ENCODE peak calls at places on chromosomes 4 and X, in four cellular contexts. K is lower leg skin, S is D721Med, C is GM13977. T is an unnamed sample.
A peak's percentile ranks its signal among the peaks of the same experiment; 100 is the strongest.

GRCh38 chr4:122992111-122992510 is 69.7 kb upstream of the NUDT6 start:
- DNase-seq in S (no peak), K (no peak), C (no peak), T (no peak)

GRCh38 chr4:16118090-16118489 is 34.3 kb upstream of the PROM1 start:
- DNase-seq in K (no peak), C (no peak), S (no peak), T (no peak)

GRCh38 chr4:119035941-119036737 is 99.5 kb upstream of the MYOZ2 start:
- DNase-seq in C (no peak), K (no peak), S (no peak), T (no peak)

GRCh38 chr4:13872145-13872544 is 244.6 kb upstream of the BOD1L1 start:
- DNase-seq in K (no peak), C (no peak), S (no peak), T (no peak)

GRCh38 chrX:32530802-32531403 is 680.4 kb downstream of the DMD start:
- DNase-seq in K (no peak), C (peak; percentile 20), S (no peak), T (no peak)

GRCh38 chr4:121113680-121114079 is 41.3 kb upstream of the NDNF start:
- DNase-seq in K (no peak), C (peak; percentile 5), S (no peak), T (no peak)

GRCh38 chr4:78480286-78480685 is 71.3 kb upstream of the ANXA3 start:
- DNase-seq in S (no peak), C (no peak), K (no peak), T (no peak)

GRCh38 chr4:22217480-22217879 is 268.9 kb upstream of the KCNIP4 start:
- DNase-seq in K (no peak), S (no peak), C (no peak), T (no peak)

GRCh38 chrX:66731398-66731797 is 92.5 kb upstream of the EDA2R start:
- DNase-seq in K (no peak), S (no peak), C (peak; percentile 23), T (no peak)

GRCh38 chr4:166252487-166253402 is 379.7 kb downstream of the TLL1 start:
- DNase-seq in S (no peak), C (no peak), K (no peak), T (no peak)

GRCh38 chrX:16023790-16024734 is 99.3 kb upstream of the GRPR start:
- DNase-seq in C (peak; percentile 53), S (no peak), K (no peak), T (no peak)

GRCh38 chrX:136147966-136148365 is 633 bp downstream of the FHL1 start:
- DNase-seq in K (no peak), S (no peak), C (no peak), T (no peak)

GRCh38 chrX:96764864-96765263 is 80.2 kb downstream of the DIAPH2 start:
- DNase-seq in S (no peak), C (no peak), K (no peak), T (no peak)

GRCh38 chr4:73740353-73740778 is at the start of gene CXCL8:
- DNase-seq in S (no peak), C (no peak), K (peak; percentile 88), T (no peak)

GRCh38 chr4:108466936-108467902 is 153.2 kb upstream of the RPL34 start:
- DNase-seq in S (no peak), K (no peak), C (peak; percentile 24), T (no peak)

GRCh38 chrX:7294483-7294882 is 146.5 kb upstream of the PUDP start:
- DNase-seq in C (no peak), S (no peak), K (no peak), T (no peak)

GRCh38 chr4:112296949-112297483 is at the start of gene ALPK1:
- DNase-seq in C (no peak), K (no peak), S (no peak), T (no peak)

GRCh38 chr4:7313361-7313811 is 121.0 kb downstream of the SORCS2 start:
- DNase-seq in S (no peak), K (no peak), C (no peak), T (no peak)

GRCh38 chr4:139278956-139279722 is 886 bp downstream of the MGARP start:
- DNase-seq in C (no peak), S (no peak), K (no peak), T (no peak)

GRCh38 chr4:80878218-80878617 is 152.3 kb upstream of the BMP3 start:
- DNase-seq in C (no peak), S (no peak), K (no peak), T (no peak)

GRCh38 chr4:106329027-106329618 is 12.8 kb downstream of the AIMP1 start:
- DNase-seq in C (no peak), S (no peak), K (no peak), T (no peak)

GRCh38 chr4:88792268-88792781 is 94.7 kb upstream of the NAP1L5 start:
- DNase-seq in C (peak; percentile 7), K (no peak), S (no peak), T (no peak)

GRCh38 chrX:155441097-155441496 is 17.3 kb downstream of the F8A3 start:
- DNase-seq in S (no peak), K (peak; percentile 15), C (no peak), T (no peak)

GRCh38 chrX:37060999-37061398 is 52.8 kb downstream of the FAM47C start:
- DNase-seq in K (no peak), C (peak; percentile 18), S (peak; percentile 6), T (no peak)

GRCh38 chr4:39947963-39948362 is 29.7 kb downstream of the PDS5A start:
- DNase-seq in K (no peak), C (no peak), S (no peak), T (no peak)

GRCh38 chr4:12041828-12042227 is 613.1 kb upstream of the HS3ST1 start:
- DNase-seq in K (no peak), S (no peak), C (no peak), T (no peak)

GRCh38 chrX:28922106-28922505 is 334.9 kb downstream of the IL1RAPL1 start:
- DNase-seq in C (no peak), S (no peak), K (no peak), T (no peak)

GRCh38 chr4:37981844-37982720 is 21.9 kb downstream of the PTTG2 start:
- DNase-seq in K (no peak), S (no peak), C (no peak), T (no peak)

GRCh38 chr4:160835789-160836188 is 1328.0 kb downstream of the FSTL5 start:
- DNase-seq in C (no peak), S (no peak), K (no peak), T (no peak)

GRCh38 chrX:48940404-48940955 is 16.9 kb downstream of the OTUD5 start:
- DNase-seq in K (no peak), C (no peak), S (no peak), T (no peak)

GRCh38 chr4:80058740-80059139 is 14.3 kb downstream of the ANTXR2 start:
- DNase-seq in K (no peak), S (no peak), C (peak; percentile 54), T (no peak)

GRCh38 chrX:71976753-71977152 is 66.1 kb downstream of the NHSL2 start:
- DNase-seq in K (no peak), C (no peak), S (no peak), T (no peak)

GRCh38 chr4:187663076-187663475 is 332.5 kb upstream of the ZFP42 start:
- DNase-seq in S (no peak), C (no peak), K (no peak), T (no peak)

GRCh38 chr4:54976682-54977081 is 148.7 kb downstream of the KDR start:
- DNase-seq in C (no peak), S (no peak), K (no peak), T (no peak)
- TF ChIP-seq CTCF in C (no peak), S (no peak), K (no peak), T (no peak)

GRCh38 chr4:90419124-90419711 is 292.0 kb downstream of the CCSER1 start:
- DNase-seq in S (no peak), K (no peak), C (peak; percentile 40), T (no peak)
- TF ChIP-seq CTCF in S (peak; percentile 88), K (no peak), C (peak; percentile 60), T (peak; percentile 76)

DNA sequence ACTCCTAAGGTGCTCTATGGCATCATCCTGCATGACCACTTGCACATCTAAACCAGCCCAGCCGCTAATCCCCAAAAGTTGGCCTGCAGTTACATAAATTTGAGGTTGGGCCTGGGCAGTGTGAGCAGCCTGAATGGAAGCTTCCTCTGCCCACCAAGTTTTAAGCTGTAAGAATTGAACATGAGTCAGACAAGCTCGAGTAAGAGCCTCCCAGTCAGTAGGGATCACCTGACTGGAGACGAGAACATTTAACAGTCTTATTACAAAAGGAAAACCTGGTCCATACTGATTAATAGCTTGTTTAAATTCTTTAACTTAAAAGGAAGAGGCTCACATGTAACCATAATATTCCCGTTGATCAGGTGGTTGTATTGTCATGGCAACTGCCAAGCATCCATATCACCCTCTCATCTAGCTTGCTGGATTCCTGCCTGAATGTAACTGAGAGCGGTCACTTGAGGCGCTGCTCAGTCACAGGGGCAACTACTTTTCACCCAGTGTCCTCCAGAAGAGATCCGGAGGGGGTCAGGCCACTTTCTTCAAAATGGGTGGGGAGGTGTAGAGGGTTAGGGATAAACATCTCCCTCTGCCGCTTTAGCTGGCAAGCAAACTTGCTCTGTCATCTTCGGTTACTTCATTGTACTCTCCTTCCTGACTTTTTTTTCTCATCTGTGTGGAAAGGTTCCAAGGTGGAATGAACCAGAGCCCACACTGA is 56.6 kb upstream of the WDR1 start:
- DNase-seq in C (no peak), S (no peak), K (no peak), T (no peak)
- TF ChIP-seq CTCF in C (no peak), S (no peak), K (no peak), T (no peak)

DNA sequence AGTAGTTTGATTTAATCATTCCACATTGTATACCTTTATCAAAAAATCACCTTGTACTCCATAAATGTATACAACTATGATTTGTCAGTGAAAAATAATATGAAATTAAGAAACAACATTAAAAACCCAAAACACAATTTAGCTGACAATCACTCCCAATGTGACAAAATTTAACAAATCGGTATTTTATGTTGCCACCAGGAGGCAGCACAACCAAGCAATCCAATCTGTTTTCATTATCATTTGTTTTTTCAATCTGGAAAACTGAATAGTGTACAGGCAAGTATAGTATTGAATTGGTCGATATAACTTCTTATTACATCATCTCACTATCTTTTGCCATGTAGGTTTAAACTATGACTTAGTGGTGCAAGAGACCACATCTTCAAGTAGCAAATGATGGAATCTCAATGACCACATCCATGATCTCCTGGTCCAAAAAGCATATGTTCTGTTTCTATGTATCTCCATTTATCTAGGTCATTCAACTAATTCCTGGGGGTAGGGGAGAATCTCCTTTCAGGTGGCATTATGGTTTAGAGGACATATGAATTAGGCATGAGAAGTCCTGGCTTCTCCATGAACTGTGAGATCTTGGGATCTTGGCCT is 112.8 kb upstream of the AGA start:
- DNase-seq in K (no peak), C (peak; percentile 58), S (no peak), T (no peak)
- TF ChIP-seq CTCF in K (no peak), C (peak; percentile 71), S (peak; percentile 65), T (peak; percentile 70)

T was measured in osteocyte.